ENCODE peak calls at places on chromosomes 3 and 15, in ten cellular contexts. M is omental fat pad, F is brain microvascular endothelial cell, H is astrocyte of the spinal cord, S is AG09319, U is kidney epithelial cell, A is right atrium auricular region, C is GM12865, O is lower lobe of right lung, R is A549. X is an unnamed sample.

GRCh38 chr3:183099026-183099837 is at the start of gene MCCC1:
- DNase-seq in M (peak; percentile 97), O (peak; percentile 98), C (peak; percentile 99), R (peak; percentile 93), H (peak; percentile 99), F (peak; percentile 100), U (peak; percentile 98), A (peak; percentile 100), S (peak; percentile 94), X (peak; percentile 94)

GRCh38 chr15:90388462-90389182 is 580 bp downstream of the IQGAP1 start:
- DNase-seq in R (peak; percentile 70), A (peak; percentile 76), H (peak; percentile 43), M (peak; percentile 52), F (peak; percentile 21), S (no peak), C (peak; percentile 66), O (peak; percentile 87), U (no peak), X (no peak)

GRCh38 chr15:73949496-73949895 is 23.2 kb downstream of the LOXL1 start:
- DNase-seq in F (no peak), S (no peak), U (no peak), M (no peak), O (peak; percentile 28), C (no peak), R (no peak), A (no peak), H (no peak), X (no peak)

GRCh38 chr3:130935761-130936160 is 41.9 kb downstream of the ATP2C1 start:
- DNase-seq in F (no peak), O (no peak), U (peak; percentile 43), A (no peak), C (no peak), M (no peak), H (peak; percentile 71), S (no peak), R (no peak), X (no peak)

GRCh38 chr3:144744473-144744872 is 772.9 kb downstream of the DIPK2A start:
- DNase-seq in A (no peak), U (no peak), O (no peak), R (no peak), M (no peak), F (no peak), C (no peak), S (no peak), H (no peak), X (no peak)

GRCh38 chr3:142649996-142650693 is 54.0 kb downstream of the PLS1 start:
- DNase-seq in O (no peak), U (no peak), H (peak; percentile 54), S (no peak), F (no peak), M (no peak), A (no peak), R (no peak), C (no peak), X (no peak)

GRCh38 chr3:165946360-165946759 is 109.1 kb upstream of the BCHE start:
- DNase-seq in A (no peak), R (no peak), C (no peak), O (no peak), U (no peak), H (no peak), M (no peak), F (no peak), S (no peak), X (no peak)

GRCh38 chr3:125140011-125140813 is 72.3 kb downstream of the SLC12A8 start:
- DNase-seq in O (no peak), U (no peak), C (no peak), F (peak; percentile 70), A (no peak), M (no peak), S (no peak), R (no peak), H (peak; percentile 58), X (no peak)

GRCh38 chr3:112789787-112790186 is 56.9 kb downstream of the CD200R1L start:
- DNase-seq in R (no peak), M (no peak), O (no peak), F (no peak), C (no peak), A (no peak), H (no peak), U (no peak), S (no peak), X (no peak)

GRCh38 chr3:19945405-19946290 is 1.2 kb upstream of the RAB5A start:
- DNase-seq in O (no peak), C (peak; percentile 8), F (no peak), R (no peak), M (no peak), U (no peak), S (no peak), H (no peak), A (no peak), X (no peak)

GRCh38 chr3:124007186-124007585 is 15.3 kb upstream of the ROPN1 start:
- DNase-seq in O (no peak), H (no peak), C (peak; percentile 18), U (no peak), M (no peak), R (no peak), F (no peak), A (no peak), S (no peak), X (no peak)
- TF ChIP-seq CTCF in O (no peak), H (no peak), C (no peak), U (no peak), M (no peak), R (no peak), F (no peak), A (no peak), S (no peak), X (no peak)

DNA sequence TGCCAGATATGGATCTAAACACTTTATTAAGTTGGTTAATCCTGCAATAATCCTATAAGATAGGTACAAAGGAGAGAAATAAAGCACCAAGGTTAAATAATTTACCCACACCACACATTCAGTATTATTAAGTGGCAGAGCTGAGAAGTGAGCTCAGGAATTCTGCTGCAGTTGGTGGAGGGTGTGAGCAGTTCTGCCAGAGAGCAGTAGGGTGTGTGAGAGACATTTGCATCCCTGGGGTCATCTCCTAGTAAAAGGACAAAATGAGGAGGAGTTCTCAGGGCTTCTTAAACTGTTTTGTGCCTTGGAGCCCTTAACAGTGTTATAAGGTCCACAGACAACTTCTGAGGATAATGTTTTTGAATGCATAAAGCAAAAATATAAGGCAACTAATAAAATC is 484.5 kb downstream of the TAFA4 start:
- DNase-seq in O (no peak), C (no peak), F (no peak), A (no peak), S (no peak), M (no peak), U (no peak), R (no peak), H (no peak), X (no peak)
- TF ChIP-seq CTCF in O (no peak), C (no peak), F (no peak), A (no peak), S (no peak), M (no peak), U (no peak), R (no peak), H (no peak), X (no peak)

DNA sequence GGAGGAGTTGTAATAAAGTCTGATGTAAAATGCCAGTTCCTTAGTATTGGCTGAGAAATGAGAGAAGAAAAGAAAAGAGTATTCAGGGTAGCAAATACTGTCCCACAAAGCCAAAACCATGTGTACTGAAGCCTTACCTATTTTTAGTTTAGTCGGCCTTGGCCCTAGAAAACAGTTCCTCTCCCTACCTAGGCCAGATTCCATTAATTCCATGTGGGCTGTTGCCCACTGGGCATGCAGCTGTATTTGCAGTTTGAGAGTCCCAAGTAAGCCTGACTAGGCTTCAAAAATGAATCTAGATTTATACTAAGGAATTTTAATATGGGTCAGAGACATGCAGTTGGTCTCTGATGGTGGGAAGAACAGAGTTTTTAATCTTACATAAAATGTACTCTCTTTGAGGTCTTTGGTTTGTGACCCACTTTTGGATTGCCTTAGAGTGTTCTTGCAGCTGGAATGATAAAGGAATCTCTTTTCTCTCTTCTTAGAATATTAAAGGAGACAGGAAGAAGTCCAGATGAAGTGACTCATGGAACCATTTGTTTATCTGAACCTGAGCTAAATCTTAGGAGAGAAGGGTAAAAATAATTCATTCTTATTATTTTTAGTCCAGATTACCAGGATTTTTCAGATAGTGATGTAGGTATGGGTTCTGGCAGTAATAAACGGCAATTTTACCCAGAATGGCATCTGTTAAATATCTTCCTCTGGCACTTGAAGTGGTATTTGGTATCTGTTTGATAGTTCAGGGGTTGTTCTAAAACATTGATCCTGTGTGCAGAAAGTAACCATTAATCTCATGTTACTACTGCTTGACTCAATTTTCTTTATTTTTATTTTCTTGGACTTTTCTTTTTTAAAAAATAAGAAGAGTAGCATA is 33.8 kb downstream of the GLCE start:
- DNase-seq in O (no peak), C (no peak), A (no peak), M (no peak), R (no peak), U (no peak), H (peak; percentile 56), S (no peak), F (no peak), X (peak; percentile 4)
- TF ChIP-seq CTCF in O (no peak), C (no peak), A (no peak), M (no peak), R (no peak), U (no peak), H (no peak), S (no peak), F (no peak), X (no peak)

DNA sequence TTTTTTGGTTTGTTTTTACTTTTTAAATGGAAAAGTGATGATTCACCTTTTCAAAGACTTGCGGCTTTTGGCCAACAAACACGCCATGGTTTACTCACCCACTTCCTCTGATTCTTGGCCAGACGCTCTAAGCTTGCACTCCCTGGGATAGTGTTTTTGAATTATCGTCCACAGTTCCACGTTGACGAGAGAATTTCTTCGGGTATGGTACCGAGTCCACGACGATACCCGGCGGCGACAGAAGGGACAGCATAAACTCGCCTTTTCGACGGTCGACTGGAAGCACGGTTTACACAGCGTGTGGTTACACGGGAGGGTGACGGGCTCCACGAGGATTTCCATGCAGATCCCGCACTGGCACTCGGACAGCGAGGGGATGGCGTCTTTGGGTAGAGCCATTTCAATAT is 790 bp downstream of the RNF168 start:
- DNase-seq in O (peak; percentile 63), M (no peak), C (peak; percentile 71), S (peak; percentile 44), A (peak; percentile 65), H (peak; percentile 92), F (peak; percentile 83), R (peak; percentile 35), U (peak; percentile 67), X (peak; percentile 61)
- TF ChIP-seq CTCF in O (no peak), M (no peak), C (no peak), S (no peak), A (no peak), H (no peak), F (no peak), R (no peak), U (no peak), X (no peak)

GRCh38 chr3:148991219-148992026 is at the start of gene GYG1:
- DNase-seq in M (peak; percentile 58), R (peak; percentile 82), O (peak; percentile 91), U (no peak), A (peak; percentile 85), S (peak; percentile 50), H (peak; percentile 87), F (peak; percentile 46), C (peak; percentile 91), X (peak; percentile 21)
- TF ChIP-seq CTCF in M (no peak), R (peak; percentile 52), O (peak; percentile 40), U (peak; percentile 34), A (peak; percentile 57), S (peak; percentile 23), H (peak; percentile 22), F (peak; percentile 23), C (peak; percentile 13), X (peak; percentile 32)

X was measured in AG09309.